ENCODE peak calls at places on chromosomes 2 and 18, in four cellular contexts. One of them, this sample, is unnamed.
A peak's percentile ranks its signal among the peaks of the same experiment; 100 is the strongest.

GRCh38 chr2:70936979-70937811 is 1.5 kb downstream of the ATP6V1B1 start:
- DNase-seq in EH: no peak
- DNase-seq in NB4: no peak
- DNase-seq in mesendoderm: peak; percentile 51
- DNase-seq in this sample: peak; percentile 59

GRCh38 chr2:234377761-234378341 is 119.0 kb downstream of the ARL4C start:
- DNase-seq in EH: peak; percentile 87
- DNase-seq in NB4: no peak
- DNase-seq in mesendoderm: peak; percentile 35
- DNase-seq in this sample: peak; percentile 77

GRCh38 chr2:179107737-179108136 is 57.8 kb upstream of the CCDC141 start:
- DNase-seq in EH: peak; percentile 41
- DNase-seq in NB4: no peak
- DNase-seq in mesendoderm: no peak
- DNase-seq in this sample: no peak

GRCh38 chr18:11761553-11761952 is 72.5 kb downstream of the GNAL start:
- DNase-seq in EH: no peak
- DNase-seq in NB4: no peak
- DNase-seq in mesendoderm: peak; percentile 57
- DNase-seq in this sample: no peak

GRCh38 chr2:222451270-222451674 is 26.9 kb downstream of the SGPP2 start:
- DNase-seq in EH: peak; percentile 2
- DNase-seq in NB4: no peak
- DNase-seq in mesendoderm: no peak
- DNase-seq in this sample: no peak

GRCh38 chr18:50274044-50274442 is 7.3 kb downstream of the MBD1 start:
- DNase-seq in EH: no peak
- DNase-seq in NB4: no peak
- DNase-seq in mesendoderm: no peak
- DNase-seq in this sample: no peak

GRCh38 chr2:189609423-189609816 is 28.8 kb upstream of the SLC40A1 start:
- DNase-seq in EH: peak; percentile 35
- DNase-seq in NB4: no peak
- DNase-seq in mesendoderm: no peak
- DNase-seq in this sample: no peak

GRCh38 chr18:79934311-79935097 is 16.9 kb downstream of the SLC66A2 start:
- DNase-seq in EH: no peak
- DNase-seq in NB4: peak; percentile 39
- DNase-seq in mesendoderm: peak; percentile 35
- DNase-seq in this sample: no peak

GRCh38 chr2:147182260-147182659 is 662.6 kb upstream of the ACVR2A start:
- DNase-seq in EH: no peak
- DNase-seq in NB4: peak; percentile 58
- DNase-seq in mesendoderm: no peak
- DNase-seq in this sample: no peak

GRCh38 chr18:37565138-37565984 is at the start of gene CELF4:
- DNase-seq in EH: peak; percentile 6
- DNase-seq in NB4: no peak
- DNase-seq in mesendoderm: peak; percentile 60
- DNase-seq in this sample: peak; percentile 51

GRCh38 chr2:219045937-219046550 is 4.7 kb upstream of the CFAP65 start:
- DNase-seq in EH: peak; percentile 55
- DNase-seq in NB4: peak; percentile 62
- DNase-seq in mesendoderm: peak; percentile 68
- DNase-seq in this sample: peak; percentile 78

GRCh38 chr2:62724106-62724505 is 18.6 kb downstream of the EHBP1 start:
- DNase-seq in EH: peak; percentile 46
- DNase-seq in NB4: no peak
- DNase-seq in mesendoderm: no peak
- DNase-seq in this sample: no peak

GRCh38 chr18:59024829-59025228 is 114.9 kb upstream of the SEC11C start:
- DNase-seq in EH: peak; percentile 51
- DNase-seq in NB4: no peak
- DNase-seq in mesendoderm: no peak
- DNase-seq in this sample: peak; percentile 66

GRCh38 chr2:160375037-160375436 is 118.6 kb downstream of the RBMS1 start:
- DNase-seq in EH: peak; percentile 90
- DNase-seq in NB4: no peak
- DNase-seq in mesendoderm: no peak
- DNase-seq in this sample: no peak

GRCh38 chr18:3704556-3705162 is 254.7 kb downstream of the TGIF1 start:
- DNase-seq in EH: no peak
- DNase-seq in NB4: no peak
- DNase-seq in mesendoderm: no peak
- DNase-seq in this sample: peak; percentile 80

GRCh38 chr2:207239222-207239674 is 73.5 kb upstream of the KLF7 start:
- DNase-seq in EH: peak; percentile 100
- DNase-seq in NB4: peak; percentile 98
- DNase-seq in mesendoderm: peak; percentile 44
- DNase-seq in this sample: peak; percentile 98

GRCh38 chr2:112150447-112150846 is 12.3 kb downstream of the FBLN7 start:
- DNase-seq in EH: peak; percentile 99
- DNase-seq in NB4: no peak
- DNase-seq in mesendoderm: peak; percentile 75
- DNase-seq in this sample: peak; percentile 88

GRCh38 chr2:231717281-231718180 is 9.2 kb downstream of the PTMA start:
- DNase-seq in EH: peak; percentile 48
- DNase-seq in NB4: peak; percentile 99
- DNase-seq in mesendoderm: peak; percentile 94
- DNase-seq in this sample: peak; percentile 58

GRCh38 chr2:202135111-202135874 is 62.2 kb downstream of the KIAA2012 start:
- DNase-seq in EH: peak; percentile 100
- DNase-seq in NB4: no peak
- DNase-seq in mesendoderm: peak; percentile 40
- DNase-seq in this sample: peak; percentile 98

GRCh38 chr2:17943444-17943843 is 65.0 kb downstream of the KCNS3 start:
- DNase-seq in EH: no peak
- DNase-seq in NB4: no peak
- DNase-seq in mesendoderm: no peak
- DNase-seq in this sample: no peak

GRCh38 chr2:43220982-43221659 is 5.3 kb downstream of the ZFP36L2 start:
- DNase-seq in EH: peak; percentile 69
- DNase-seq in NB4: peak; percentile 92
- DNase-seq in mesendoderm: peak; percentile 86
- DNase-seq in this sample: peak; percentile 92

GRCh38 chr2:32798841-32799240 is 147.9 kb upstream of the LTBP1 start:
- DNase-seq in EH: peak; percentile 53
- DNase-seq in NB4: no peak
- DNase-seq in mesendoderm: no peak
- DNase-seq in this sample: no peak